ENCODE peak calls at places on chromosomes 6 and 20, in ten cellular contexts. I is sigmoid colon, S is WTC11, A is foreskin fibroblast, Y is A549, R is heart right ventricle, C is mucosa of descending colon, O is fibroblast of villous mesenchyme, X is neural progenitor cell, K is lower leg skin. D is an unnamed sample.

GRCh38 chr20:33681728-33682353 is 4.3 kb downstream of the E2F1 start:
- DNase-seq in I (no peak), S (no peak), A (no peak), Y (no peak), R (no peak), C (no peak), O (no peak), X (no peak), K (no peak), D (no peak)

GRCh38 chr20:60583741-60584140 is 625.5 kb downstream of the CDH26 start:
- DNase-seq in I (no peak), S (no peak), A (no peak), Y (no peak), R (no peak), C (no peak), O (no peak), X (no peak), K (no peak), D (no peak)

GRCh38 chr6:72032056-72032455 is 145.7 kb downstream of the RIMS1 start:
- DNase-seq in I (no peak), S (no peak), A (no peak), Y (no peak), R (no peak), C (no peak), O (no peak), X (no peak), K (no peak), D (peak)

GRCh38 chr20:63530788-63531160 is 6.4 kb downstream of the PTK6 start:
- DNase-seq in I (no peak), S (no peak), A (no peak), Y (no peak), R (no peak), C (peak), O (no peak), X (peak), K (no peak), D (no peak)

GRCh38 chr20:63567382-63568169 is 6.5 kb downstream of the HELZ2 start:
- DNase-seq in I (no peak), S (no peak), A (no peak), Y (no peak), R (no peak), C (peak), O (no peak), X (no peak), K (no peak), D (peak)

GRCh38 chr6:21053612-21054011 is 519.4 kb downstream of the CDKAL1 start:
- DNase-seq in I (no peak), S (no peak), A (no peak), Y (no peak), R (no peak), C (no peak), O (peak), X (no peak), K (no peak), D (peak)

GRCh38 chr6:17817763-17818162 is 111.0 kb upstream of the NUP153 start:
- DNase-seq in I (no peak), S (no peak), A (no peak), Y (no peak), R (no peak), C (no peak), O (no peak), X (no peak), K (no peak), D (no peak)

GRCh38 chr6:136114661-136115060 is 135.4 kb downstream of the MTFR2 start:
- DNase-seq in I (no peak), S (no peak), A (no peak), Y (no peak), R (no peak), C (peak), O (no peak), X (no peak), K (no peak), D (no peak)

GRCh38 chr20:36002855-36003254 is 34.5 kb downstream of the CNBD2 start:
- DNase-seq in I (no peak), S (no peak), A (no peak), Y (no peak), R (no peak), C (no peak), O (no peak), X (no peak), K (no peak), D (no peak)

GRCh38 chr6:142886431-142887170 is 58.4 kb downstream of the HIVEP2 start:
- DNase-seq in I (no peak), S (no peak), A (no peak), Y (no peak), R (no peak), C (peak), O (peak), X (no peak), K (no peak), D (peak)

DNA sequence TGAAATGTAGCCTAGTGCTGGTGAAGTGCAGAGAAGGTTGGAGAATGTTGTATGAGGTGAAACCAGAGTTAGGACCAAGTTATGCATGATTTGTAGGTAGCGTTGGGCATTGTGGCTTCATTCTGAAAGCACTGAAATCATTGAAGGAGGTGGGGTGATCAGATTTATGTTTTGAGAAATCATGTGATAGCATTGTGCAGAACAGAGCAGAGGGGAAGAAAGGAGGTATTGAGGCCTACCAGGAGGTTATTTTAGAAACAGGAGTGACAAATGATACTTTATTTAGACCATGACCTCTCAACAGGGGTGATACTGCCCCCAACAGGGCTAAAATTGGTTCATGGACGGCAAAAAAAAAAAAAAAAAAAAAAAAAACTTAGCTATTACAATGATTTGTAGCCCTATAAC is 15.6 kb upstream of the HMGN3 start:
- DNase-seq in I (no peak), S (no peak), A (no peak), Y (no peak), R (no peak), C (no peak), O (no peak), X (peak), K (no peak), D (no peak)
- TF ChIP-seq CTCF in I (no peak), S (no peak), A (no peak), Y (no peak), R (no peak), C (no peak), O (peak), X (peak), K (no peak), D (no peak)

GRCh38 chr6:36141091-36141490 is 10.8 kb downstream of the MAPK13 start:
- DNase-seq in I (no peak), S (no peak), A (no peak), Y (no peak), R (no peak), C (no peak), O (no peak), X (no peak), K (no peak), D (no peak)

GRCh38 chr6:36141961-36142360 is 11.6 kb downstream of the MAPK13 start:
- DNase-seq in I (no peak), S (no peak), A (no peak), Y (no peak), R (no peak), C (no peak), O (no peak), X (no peak), K (no peak), D (no peak)

GRCh38 chr6:36139991-36140710 is 9.8 kb downstream of the MAPK13 start:
- DNase-seq in I (no peak), S (no peak), A (no peak), Y (no peak), R (no peak), C (no peak), O (no peak), X (no peak), K (no peak), D (no peak)

GRCh38 chr6:36138667-36139066 is 8.4 kb downstream of the MAPK13 start:
- DNase-seq in I (peak), S (no peak), A (no peak), Y (no peak), R (no peak), C (no peak), O (no peak), X (no peak), K (no peak), D (no peak)

GRCh38 chr6:36139431-36139830 is 9.1 kb downstream of the MAPK13 start:
- DNase-seq in I (no peak), S (peak), A (no peak), Y (no peak), R (no peak), C (no peak), O (no peak), X (peak), K (no peak), D (peak)
- TF ChIP-seq CTCF in I (no peak), S (peak), A (peak), Y (no peak), R (no peak), C (no peak), O (peak), X (peak), K (no peak), D (peak)

DNA sequence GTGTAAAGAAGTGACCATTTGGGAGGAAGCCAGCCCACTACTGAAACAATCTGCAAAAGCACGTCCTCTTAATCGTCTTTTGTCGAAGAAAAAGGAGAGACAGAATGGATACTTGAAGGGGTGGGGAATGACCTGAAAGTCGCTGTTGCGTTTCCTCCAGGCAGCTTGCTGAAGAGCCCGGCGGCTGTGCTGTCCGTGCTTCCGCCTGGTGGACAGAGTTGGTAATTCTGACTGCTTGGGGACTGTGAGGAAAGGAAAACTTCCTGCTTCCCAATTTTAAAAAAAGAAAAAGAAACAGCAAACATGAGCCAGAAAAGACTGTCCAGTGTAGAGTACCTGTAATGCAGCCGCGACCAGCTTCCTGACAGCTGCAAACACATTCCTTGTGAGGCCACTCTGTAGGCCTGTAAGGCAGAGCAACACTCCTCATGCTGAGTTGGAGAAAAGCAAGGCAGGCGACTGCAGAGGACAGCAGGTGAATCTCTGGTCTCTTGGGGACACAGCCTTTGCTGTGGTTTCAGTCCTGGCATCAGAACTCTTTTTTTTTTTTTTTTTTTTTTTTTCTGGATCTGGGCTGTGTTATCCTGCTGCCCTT is 251.1 kb upstream of the TBX18 start:
- DNase-seq in I (no peak), S (peak), A (peak), Y (peak), R (peak), C (peak), O (peak), X (peak), K (no peak), D (peak)
- TF ChIP-seq CTCF in I (peak), S (peak), A (peak), Y (peak), R (peak), C (no peak), O (peak), X (peak), K (no peak), D (peak)

DNA sequence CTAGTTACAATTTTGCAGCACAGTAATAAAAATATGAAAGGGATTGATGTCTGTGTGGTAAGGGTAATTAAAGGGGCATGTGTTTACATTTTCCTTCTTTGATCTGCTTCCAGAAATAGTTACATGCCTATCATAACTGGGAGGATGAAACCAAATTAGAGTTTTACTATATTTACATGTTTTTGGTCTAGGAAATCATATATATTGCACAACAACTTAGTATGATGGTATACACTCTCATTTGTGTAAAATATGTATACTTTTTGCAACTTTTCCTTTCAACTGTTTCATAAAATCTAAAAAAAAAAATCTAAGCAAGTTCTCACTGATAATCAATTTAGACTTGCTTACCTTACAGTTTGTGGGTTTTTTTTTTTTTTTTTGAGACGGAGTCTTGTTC is 32.2 kb downstream of the DCBLD1 start:
- DNase-seq in I (no peak), S (no peak), A (no peak), Y (no peak), R (no peak), C (no peak), O (no peak), X (no peak), K (no peak), D (no peak)
- TF ChIP-seq CTCF in I (no peak), S (no peak), A (no peak), Y (no peak), R (no peak), C (no peak), O (no peak), X (no peak), K (no peak), D (no peak)

GRCh38 chr6:167827588-167828324 is 1.0 kb downstream of the AFDN start:
- DNase-seq in I (peak), S (peak), A (peak), Y (no peak), R (peak), C (peak), O (peak), X (peak), K (peak), D (peak)

GRCh38 chr6:167825759-167826229 is 917 bp upstream of the AFDN start:
- DNase-seq in I (peak), S (peak), A (peak), Y (peak), R (peak), C (peak), O (no peak), X (peak), K (peak), D (peak)

GRCh38 chr6:167825059-167825758 is 1.5 kb upstream of the AFDN start:
- DNase-seq in I (peak), S (no peak), A (peak), Y (no peak), R (no peak), C (peak), O (peak), X (peak), K (no peak), D (no peak)

GRCh38 chr6:167827062-167827587 is 414 bp downstream of the AFDN start:
- DNase-seq in I (peak), S (peak), A (no peak), Y (no peak), R (peak), C (peak), O (no peak), X (no peak), K (peak), D (no peak)

GRCh38 chr6:167826230-167827061 is at the start of gene AFDN:
- DNase-seq in I (peak), S (peak), A (peak), Y (peak), R (peak), C (peak), O (peak), X (peak), K (peak), D (peak)
- TF ChIP-seq CTCF in I (peak), S (peak), A (peak), Y (no peak), R (peak), C (peak), O (peak), X (peak), K (peak), D (peak)

GRCh38 chr6:134703206-134703605 is 246.7 kb downstream of the ALDH8A1 start:
- DNase-seq in I (no peak), S (no peak), A (no peak), Y (no peak), R (no peak), C (no peak), O (no peak), X (no peak), K (no peak), D (no peak)

GRCh38 chr6:134706153-134706552 is 243.7 kb downstream of the ALDH8A1 start:
- DNase-seq in I (no peak), S (no peak), A (no peak), Y (no peak), R (no peak), C (no peak), O (no peak), X (peak), K (no peak), D (no peak)

GRCh38 chr6:134706806-134707205 is 243.1 kb downstream of the ALDH8A1 start:
- DNase-seq in I (no peak), S (no peak), A (no peak), Y (no peak), R (no peak), C (no peak), O (peak), X (no peak), K (no peak), D (no peak)

GRCh38 chr6:134707342-134707982 is 242.4 kb downstream of the ALDH8A1 start:
- DNase-seq in I (no peak), S (no peak), A (no peak), Y (peak), R (no peak), C (peak), O (peak), X (peak), K (no peak), D (peak)

DNA sequence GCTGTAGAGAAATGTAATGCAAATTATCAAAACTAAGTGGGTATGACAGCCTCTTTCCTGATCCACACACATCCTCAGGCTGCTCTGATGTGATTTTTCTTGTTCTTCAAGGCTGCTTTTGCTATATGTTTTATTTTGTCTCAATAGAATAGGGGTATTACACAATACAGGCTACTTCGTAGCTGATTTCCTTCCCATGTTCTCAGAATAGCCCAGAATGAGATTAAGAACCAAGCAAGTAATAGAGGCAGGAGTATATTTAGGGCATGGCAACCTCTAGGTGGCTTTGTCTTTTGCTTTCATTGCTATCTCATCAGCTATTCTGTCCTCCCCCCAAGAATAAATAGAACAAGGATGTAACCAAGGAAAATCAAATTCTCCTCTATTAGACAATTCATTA is 241.8 kb downstream of the ALDH8A1 start:
- DNase-seq in I (no peak), S (no peak), A (no peak), Y (no peak), R (no peak), C (no peak), O (no peak), X (no peak), K (no peak), D (no peak)
- TF ChIP-seq CTCF in I (no peak), S (no peak), A (no peak), Y (no peak), R (no peak), C (no peak), O (no peak), X (no peak), K (no peak), D (no peak)

GRCh38 chr20:4592316-4593148 is 129.2 kb upstream of the PRND start:
- DNase-seq in I (no peak), S (peak), A (no peak), Y (peak), R (peak), C (peak), O (peak), X (peak), K (peak), D (peak)
- TF ChIP-seq CTCF in I (peak), S (peak), A (peak), Y (peak), R (peak), C (peak), O (peak), X (peak), K (no peak), D (peak)

DNA sequence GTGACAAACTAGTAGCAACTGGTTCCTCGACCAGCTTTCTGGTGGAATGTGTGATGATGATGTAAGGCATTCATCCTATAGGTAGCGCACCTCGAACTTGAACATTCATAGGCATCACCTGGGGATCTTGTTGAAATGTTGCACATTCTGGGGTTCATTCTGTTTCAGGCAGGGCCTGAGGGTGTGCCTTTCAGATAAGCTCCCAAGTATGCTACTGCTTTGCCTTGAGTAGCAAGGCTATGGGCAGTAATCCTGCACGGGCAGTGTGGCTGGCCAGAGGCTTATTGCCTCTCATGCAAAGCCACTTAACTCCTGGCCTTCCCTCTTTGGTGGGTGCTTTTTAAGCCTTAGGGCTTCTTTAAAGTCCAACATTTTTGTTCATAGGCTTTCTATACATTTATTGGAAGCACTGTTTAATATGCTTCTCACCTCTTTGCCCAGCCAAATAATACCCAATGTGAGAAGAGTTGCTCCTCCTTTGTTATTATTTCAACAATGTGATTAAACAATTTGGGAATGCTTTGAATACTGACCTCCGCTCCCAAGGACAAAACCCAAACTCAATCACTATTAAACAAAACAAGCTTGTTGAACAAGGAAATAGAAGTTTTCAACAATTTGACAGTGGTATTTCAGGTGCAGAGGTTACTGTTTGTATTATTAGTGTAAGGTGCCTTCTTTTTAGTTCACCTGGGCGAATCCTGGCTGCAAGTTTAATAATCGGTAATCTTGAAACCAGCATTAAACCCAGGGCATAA is 57.5 kb downstream of the JARID2 start:
- DNase-seq in I (no peak), S (no peak), A (no peak), Y (no peak), R (no peak), C (no peak), O (no peak), X (peak), K (no peak), D (no peak)
- TF ChIP-seq CTCF in I (no peak), S (no peak), A (no peak), Y (no peak), R (no peak), C (no peak), O (no peak), X (no peak), K (no peak), D (no peak)

DNA sequence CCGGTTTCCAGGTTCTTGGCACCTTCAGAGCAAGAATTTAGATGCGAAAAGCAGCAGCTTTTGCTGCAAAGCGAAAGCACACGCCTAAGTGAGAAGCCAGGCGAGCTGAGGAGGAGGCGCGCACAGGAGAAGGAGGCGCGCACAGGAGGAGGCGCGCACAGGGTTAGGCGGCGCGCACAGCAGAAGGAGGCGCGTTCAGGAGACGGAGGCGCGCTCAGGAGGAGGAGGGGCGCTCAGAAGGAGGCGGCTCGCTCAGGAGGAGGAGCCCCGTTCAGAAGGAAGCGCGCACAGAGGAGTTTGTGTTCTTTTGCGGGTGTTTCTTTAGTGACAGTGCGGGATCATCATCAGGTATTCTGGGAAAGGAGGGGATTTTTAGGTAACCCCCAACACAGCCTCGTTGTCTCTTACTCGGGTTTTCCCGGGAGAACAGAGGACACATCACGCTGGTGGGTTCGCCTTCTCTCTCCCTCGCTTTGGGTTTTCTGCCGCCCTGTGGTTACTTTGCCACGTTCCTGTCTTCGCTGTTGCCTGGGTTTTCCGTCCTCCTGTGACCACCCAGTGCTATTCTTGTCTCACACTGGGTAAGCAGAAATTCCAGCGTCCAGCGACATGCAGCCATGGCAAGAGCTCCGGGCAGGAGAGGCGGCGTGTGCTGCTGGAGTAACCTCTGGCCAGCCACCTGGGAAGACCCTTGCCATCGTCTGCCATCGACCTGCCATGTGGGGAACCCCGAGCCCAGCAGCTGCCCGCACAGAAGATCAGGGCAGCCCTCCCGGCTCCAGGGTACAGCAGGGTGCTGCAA is 47.0 kb downstream of the WDR27 start:
- DNase-seq in I (peak), S (peak), A (peak), Y (no peak), R (no peak), C (peak), O (peak), X (no peak), K (peak), D (peak)
- TF ChIP-seq CTCF in I (no peak), S (no peak), A (no peak), Y (peak), R (no peak), C (no peak), O (peak), X (no peak), K (no peak), D (peak)

D was measured in choroid plexus epithelial cell.